ENCODE peak calls at places on chromosomes 12 and 14, in six cellular contexts. N is B cell, E is Right ventricle myocardium inferior, S is Right ventricle myocardium superior, Z is Panc1, X is left lobe of liver. P is an unnamed sample.

GRCh38 chr12:125186471-125187147 is 121.4 kb downstream of the AACS start:
- ATAC-seq in Z (peak; percentile 52), E (no peak), S (peak; percentile 4), X (peak; percentile 3), N (no peak), P (peak; percentile 49)

GRCh38 chr12:51218607-51219161 is 822 bp upstream of the POU6F1 start:
- ATAC-seq in N (no peak), Z (peak; percentile 41), E (peak; percentile 8), S (peak; percentile 4), X (peak; percentile 72), P (no peak)

GRCh38 chr14:92619671-92620437 is 106.3 kb downstream of the RIN3 start:
- ATAC-seq in N (no peak), S (no peak), E (no peak), Z (no peak), X (peak; percentile 70), P (no peak)

GRCh38 chr14:51294951-51295350 is 54.9 kb downstream of the TMX1 start:
- ATAC-seq in Z (no peak), E (no peak), N (no peak), S (no peak), X (no peak), P (no peak)

GRCh38 chr12:15603461-15604085 is 185.6 kb downstream of the EPS8 start:
- ATAC-seq in S (no peak), E (no peak), Z (no peak), X (no peak), N (no peak), P (no peak)

GRCh38 chr14:24900281-24900868 is 149.6 kb downstream of the STXBP6 start:
- ATAC-seq in Z (no peak), N (no peak), S (peak; percentile 85), E (peak; percentile 91), X (no peak), P (peak; percentile 82)

GRCh38 chr12:104823985-104824441 is 134.1 kb downstream of the SLC41A2 start:
- ATAC-seq in Z (no peak), S (no peak), N (no peak), E (peak; percentile 37), X (peak; percentile 60), P (no peak)

GRCh38 chr12:4269279-4269991 is 4.1 kb upstream of the CCND2 start:
- ATAC-seq in X (peak; percentile 25), E (peak; percentile 45), S (peak; percentile 34), N (peak; percentile 42), Z (no peak), P (peak; percentile 48)

GRCh38 chr12:52515927-52516831 is 4.0 kb downstream of the KRT5 start:
- ATAC-seq in X (peak; percentile 70), N (no peak), Z (no peak), S (no peak), E (no peak), P (no peak)

GRCh38 chr12:106112094-106112822 is 26.5 kb downstream of the NUAK1 start:
- ATAC-seq in X (no peak), Z (peak; percentile 62), N (no peak), E (no peak), S (peak; percentile 3), P (no peak)

GRCh38 chr12:116870306-116870705 is 10.9 kb downstream of the HRK start:
- ATAC-seq in S (no peak), E (no peak), N (no peak), Z (peak; percentile 74), X (no peak), P (no peak)

GRCh38 chr12:22684526-22685118 is 59.7 kb downstream of the ETNK1 start:
- ATAC-seq in X (peak; percentile 73), S (no peak), E (no peak), N (no peak), Z (no peak), P (peak; percentile 39)

GRCh38 chr12:95544756-95545155 is 6.5 kb downstream of the USP44 start:
- ATAC-seq in X (no peak), E (no peak), Z (no peak), S (no peak), N (no peak), P (no peak)

GRCh38 chr14:105168979-105169507 is 467 bp upstream of the JAG2 start:
- ATAC-seq in S (peak; percentile 11), N (peak; percentile 35), X (no peak), Z (peak; percentile 43), E (peak; percentile 3), P (no peak)

GRCh38 chr12:62914443-62914909 is 20.5 kb downstream of the PPM1H start:
- ATAC-seq in X (no peak), Z (no peak), E (no peak), S (no peak), N (no peak), P (no peak)